ENCODE peak calls at places on chromosomes 4 and X, in four cellular contexts. S is IMR-90, H is type B pancreatic cell, M is HFF-Myc. C is an unnamed sample.
A peak's percentile ranks its signal among the peaks of the same experiment; 100 is the strongest.

GRCh38 chrX:47112316-47112954 is 32.1 kb downstream of the NDUFB11 start:
- DNase-seq in S (no peak), H (no peak), M (no peak), C (no peak)

GRCh38 chr4:83490876-83491450 is 6.1 kb upstream of the ABRAXAS1 start:
- DNase-seq in S (peak; percentile 18), H (no peak), M (peak; percentile 6), C (no peak)

GRCh38 chr4:1757836-1758235 is 35.3 kb upstream of the FGFR3 start:
- DNase-seq in S (no peak), H (no peak), M (no peak), C (no peak)

GRCh38 chr4:155694100-155694785 is 27.6 kb downstream of the GUCY1A1 start:
- DNase-seq in S (no peak), H (no peak), M (no peak), C (no peak)

GRCh38 chrX:21972721-21973120 is 32.2 kb downstream of the SMS start:
- DNase-seq in S (peak; percentile 83), H (no peak), M (no peak), C (no peak)

GRCh38 chr4:92387459-92388069 is 83.8 kb downstream of the GRID2 start:
- DNase-seq in S (peak; percentile 53), H (no peak), M (peak; percentile 3), C (peak; percentile 1)

GRCh38 chrX:153644356-153645125 is 2.5 kb upstream of the DUSP9 start:
- DNase-seq in S (no peak), H (peak; percentile 70), M (no peak), C (no peak)

GRCh38 chr4:8304827-8305695 is 35.5 kb downstream of the HTRA3 start:
- DNase-seq in S (no peak), H (no peak), M (no peak), C (no peak)

GRCh38 chrX:57933321-57933720 is 23.1 kb upstream of the ZXDA start:
- DNase-seq in S (no peak), H (no peak), M (no peak), C (no peak)

GRCh38 chr4:98657531-98658286 is 702 bp downstream of the TSPAN5 start:
- DNase-seq in S (peak; percentile 69), H (no peak), M (no peak), C (no peak)

GRCh38 chr4:39047691-39048090 is 14.3 kb upstream of the KLHL5 start:
- DNase-seq in S (peak; percentile 49), H (no peak), M (no peak), C (no peak)

GRCh38 chrX:119685225-119686066 is 7.5 kb downstream of the SEPTIN6 start:
- DNase-seq in S (no peak), H (no peak), M (no peak), C (no peak)

DNA sequence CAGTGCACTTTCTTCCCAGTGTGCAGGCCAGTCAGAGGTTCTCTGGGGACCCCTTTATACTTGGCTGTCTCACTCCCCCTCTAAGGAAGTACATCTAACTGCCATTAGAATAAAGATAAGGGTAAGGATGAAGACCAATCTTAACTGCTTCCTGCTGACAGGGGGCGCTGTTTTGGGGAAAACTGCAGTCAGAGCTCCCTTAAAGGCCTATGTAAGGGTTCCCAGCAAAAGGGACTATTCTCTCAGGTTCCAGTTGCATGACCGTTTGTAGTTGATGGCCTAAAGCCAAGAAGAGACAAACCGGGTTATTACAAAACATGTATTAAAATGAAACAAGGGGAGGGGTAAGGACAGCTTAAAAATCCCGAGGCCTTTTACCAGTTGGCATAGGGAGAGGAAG is 115.6 kb upstream of the SPIN4 start:
- DNase-seq in S (no peak), H (no peak), M (no peak), C (no peak)
- TF ChIP-seq CTCF in S (no peak), H (peak; percentile 30), M (no peak), C (peak; percentile 2)

GRCh38 chr4:96342790-96343455 is 503.0 kb downstream of the PDHA2 start:
- DNase-seq in S (no peak), H (no peak), M (no peak), C (no peak)
- TF ChIP-seq CTCF in S (no peak), H (no peak), M (no peak), C (no peak)

GRCh38 chr4:70705146-70705855 is 16.5 kb upstream of the RUFY3 start:
- DNase-seq in S (peak; percentile 46), H (peak; percentile 80), M (no peak), C (no peak)

GRCh38 chr4:70706516-70706915 is 15.2 kb upstream of the RUFY3 start:
- DNase-seq in S (peak; percentile 16), H (no peak), M (no peak), C (no peak)

GRCh38 chr4:70703695-70704332 is 15.5 kb downstream of the UTP3 start:
- DNase-seq in S (peak; percentile 83), H (no peak), M (no peak), C (no peak)

GRCh38 chr4:70705856-70706461 is 15.8 kb upstream of the RUFY3 start:
- DNase-seq in S (peak; percentile 54), H (no peak), M (no peak), C (no peak)

DNA sequence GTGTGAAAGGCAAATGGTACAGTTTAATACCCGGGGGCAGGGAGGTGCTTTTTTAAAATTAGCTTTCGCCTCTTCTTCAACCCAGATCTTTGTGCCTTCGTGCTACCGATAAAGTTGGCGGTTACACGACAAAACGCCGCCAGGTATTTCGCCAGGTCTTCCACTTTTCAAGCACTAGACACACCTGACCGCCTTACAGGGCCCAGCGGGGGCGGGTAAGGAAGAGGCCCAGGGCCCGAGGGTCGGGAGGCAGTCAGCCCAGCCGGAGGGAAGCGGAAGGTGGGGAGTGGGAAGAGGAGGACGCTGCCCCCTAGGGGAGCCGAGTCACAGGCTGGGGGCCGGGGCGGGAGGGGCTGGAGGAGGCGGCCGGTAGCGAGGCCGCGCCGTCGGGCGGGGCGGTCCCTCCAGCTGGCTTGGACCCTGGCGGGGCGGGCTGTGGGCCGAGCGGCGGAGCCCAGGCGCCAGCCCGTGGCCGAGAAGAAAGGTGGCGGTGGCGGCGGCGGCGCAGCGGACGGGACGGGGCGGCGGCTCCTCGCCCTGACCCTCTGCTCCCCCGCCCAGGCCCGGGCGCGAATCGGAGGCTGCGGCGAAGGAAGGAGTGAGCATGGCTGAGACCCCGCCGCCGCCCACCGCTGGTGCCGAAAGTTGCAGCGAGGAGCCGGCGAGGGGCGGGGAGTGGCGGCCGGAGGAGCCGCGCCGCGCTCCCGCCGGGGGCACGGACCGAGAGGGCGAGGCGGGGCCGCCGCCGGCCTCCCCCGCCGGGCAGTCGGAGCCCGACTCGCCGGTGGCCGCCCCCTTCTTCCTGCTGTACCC is 16.2 kb downstream of the UTP3 start:
- DNase-seq in S (peak; percentile 67), H (peak; percentile 83), M (no peak), C (no peak)
- TF ChIP-seq CTCF in S (peak; percentile 42), H (peak; percentile 47), M (peak; percentile 30), C (peak; percentile 34)

GRCh38 chrX:121407627-121408026 is 360.2 kb downstream of the GLUD2 start:
- DNase-seq in S (no peak), H (no peak), M (no peak), C (no peak)
- TF ChIP-seq CTCF in S (no peak), H (no peak), M (no peak), C (no peak)

DNA sequence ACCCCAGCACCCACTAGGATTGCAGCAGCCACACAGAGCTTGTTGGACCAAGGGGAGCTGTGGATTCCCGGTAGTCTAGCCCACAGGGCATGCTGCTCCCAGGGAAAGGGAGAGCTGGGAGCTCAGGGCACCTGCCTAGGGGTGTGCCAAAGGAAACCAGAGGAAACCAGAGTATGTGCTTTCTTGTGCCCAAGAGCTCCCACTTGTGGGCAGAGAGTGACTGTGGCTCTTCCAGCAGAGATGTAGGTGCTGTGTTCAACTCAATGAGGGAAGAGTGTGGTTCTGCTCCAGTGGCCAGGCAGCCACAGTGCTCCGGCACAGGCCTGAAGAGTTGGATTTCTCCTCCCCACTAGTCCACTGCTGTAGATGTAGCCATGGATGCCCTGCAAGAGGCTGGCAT is 1050.0 kb upstream of the INTU start:
- DNase-seq in S (peak; percentile 5), H (no peak), M (no peak), C (no peak)
- TF ChIP-seq CTCF in S (peak; percentile 29), H (no peak), M (peak; percentile 45), C (peak; percentile 6)